ENCODE peak calls at places on chromosomes 3 and 15, in six cellular contexts. One of them, this sample, is unnamed.

GRCh38 chr3:46663611-46664135 is 29.8 kb downstream of the ALS2CL start:
- DNase-seq in tibial artery: no peak
- DNase-seq in endodermal cell: peak; percentile 77
- DNase-seq in uterus: peak; percentile 12
- DNase-seq in heart left ventricle: no peak
- DNase-seq in fibroblast of lung: peak; percentile 20
- DNase-seq in this sample: no peak

GRCh38 chr3:190988102-190988501 is 125.6 kb upstream of the GMNC start:
- DNase-seq in tibial artery: no peak
- DNase-seq in endodermal cell: no peak
- DNase-seq in uterus: no peak
- DNase-seq in heart left ventricle: no peak
- DNase-seq in fibroblast of lung: no peak
- DNase-seq in this sample: no peak

GRCh38 chr3:183295211-183295610 is 42.2 kb downstream of the B3GNT5 start:
- DNase-seq in tibial artery: no peak
- DNase-seq in endodermal cell: no peak
- DNase-seq in uterus: peak; percentile 24
- DNase-seq in heart left ventricle: peak; percentile 48
- DNase-seq in fibroblast of lung: peak; percentile 97
- DNase-seq in this sample: no peak

GRCh38 chr3:81105761-81106160 is 655.7 kb downstream of the GBE1 start:
- DNase-seq in tibial artery: no peak
- DNase-seq in endodermal cell: no peak
- DNase-seq in uterus: no peak
- DNase-seq in heart left ventricle: no peak
- DNase-seq in fibroblast of lung: no peak
- DNase-seq in this sample: no peak

GRCh38 chr3:75906555-75907112 is 121.3 kb upstream of the ZNF717 start:
- DNase-seq in tibial artery: peak; percentile 25
- DNase-seq in endodermal cell: peak; percentile 94
- DNase-seq in uterus: no peak
- DNase-seq in heart left ventricle: no peak
- DNase-seq in fibroblast of lung: peak; percentile 57
- DNase-seq in this sample: peak; percentile 90

GRCh38 chr15:79682285-79682684 is 214.5 kb downstream of the MTHFS start:
- DNase-seq in tibial artery: no peak
- DNase-seq in endodermal cell: no peak
- DNase-seq in uterus: no peak
- DNase-seq in heart left ventricle: peak; percentile 64
- DNase-seq in fibroblast of lung: peak; percentile 67
- DNase-seq in this sample: no peak

GRCh38 chr3:197394464-197395321 is 96.3 kb upstream of the DLG1 start:
- DNase-seq in tibial artery: peak; percentile 51
- DNase-seq in endodermal cell: peak; percentile 74
- DNase-seq in uterus: peak; percentile 83
- DNase-seq in heart left ventricle: peak; percentile 82
- DNase-seq in fibroblast of lung: peak; percentile 92
- DNase-seq in this sample: no peak

GRCh38 chr3:184380210-184380626 is 364 bp downstream of the CHRD start:
- DNase-seq in tibial artery: peak; percentile 74
- DNase-seq in endodermal cell: peak; percentile 88
- DNase-seq in uterus: peak; percentile 83
- DNase-seq in heart left ventricle: peak; percentile 74
- DNase-seq in fibroblast of lung: peak; percentile 31
- DNase-seq in this sample: peak; percentile 75

GRCh38 chr15:36407647-36408046 is 171.8 kb upstream of the CDIN1 start:
- DNase-seq in tibial artery: no peak
- DNase-seq in endodermal cell: no peak
- DNase-seq in uterus: no peak
- DNase-seq in heart left ventricle: no peak
- DNase-seq in fibroblast of lung: peak; percentile 37
- DNase-seq in this sample: no peak

DNA sequence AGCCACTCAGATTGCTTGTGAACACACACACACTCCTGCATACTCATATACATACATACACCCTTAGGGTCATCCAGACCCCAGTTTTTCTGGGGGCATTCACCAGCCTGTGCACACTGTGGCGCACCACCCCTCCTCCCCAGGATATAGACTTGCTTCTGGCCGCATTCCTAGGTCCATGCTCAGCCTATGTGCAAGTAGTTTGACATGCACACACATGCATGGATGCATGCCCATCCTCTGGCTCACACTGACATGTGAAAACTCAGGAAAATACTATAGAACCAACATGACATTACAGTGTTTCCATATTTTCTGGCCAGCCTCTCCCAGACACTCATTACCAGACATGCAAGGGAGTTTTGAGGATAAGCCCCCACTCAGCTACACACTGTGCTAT is 79.3 kb upstream of the POLG start:
- DNase-seq in tibial artery: no peak
- DNase-seq in endodermal cell: no peak
- DNase-seq in uterus: no peak
- DNase-seq in heart left ventricle: no peak
- DNase-seq in fibroblast of lung: no peak
- DNase-seq in this sample: no peak
- H3K27me3 ChIP-seq in tibial artery: no peaks in the 10 kb centered on the region
- H3K27me3 ChIP-seq in endodermal cell: peaks cover 99% of the 10 kb centered on the region
- H3K27me3 ChIP-seq in uterus: peaks cover 5% of the 10 kb centered on the region
- H3K27me3 ChIP-seq in heart left ventricle: peaks cover 98% of the 10 kb centered on the region
- H3K27me3 ChIP-seq in fibroblast of lung: peaks cover 71% of the 10 kb centered on the region
- H3K27me3 ChIP-seq in this sample: no peaks in the 10 kb centered on the region

GRCh38 chr3:52558436-52558835 is 22.0 kb downstream of the UQCC5 start:
- DNase-seq in tibial artery: no peak
- DNase-seq in endodermal cell: no peak
- DNase-seq in uterus: no peak
- DNase-seq in heart left ventricle: no peak
- DNase-seq in fibroblast of lung: no peak
- DNase-seq in this sample: no peak

GRCh38 chr3:52555056-52555455 is 18.7 kb downstream of the UQCC5 start:
- DNase-seq in tibial artery: no peak
- DNase-seq in endodermal cell: no peak
- DNase-seq in uterus: no peak
- DNase-seq in heart left ventricle: no peak
- DNase-seq in fibroblast of lung: no peak
- DNase-seq in this sample: no peak

GRCh38 chr3:52561028-52561749 is 24.8 kb downstream of the UQCC5 start:
- DNase-seq in tibial artery: no peak
- DNase-seq in endodermal cell: no peak
- DNase-seq in uterus: no peak
- DNase-seq in heart left ventricle: no peak
- DNase-seq in fibroblast of lung: no peak
- DNase-seq in this sample: no peak

GRCh38 chr3:52554026-52554755 is 17.8 kb downstream of the UQCC5 start:
- DNase-seq in tibial artery: no peak
- DNase-seq in endodermal cell: no peak
- DNase-seq in uterus: no peak
- DNase-seq in heart left ventricle: no peak
- DNase-seq in fibroblast of lung: no peak
- DNase-seq in this sample: no peak

GRCh38 chr3:52557011-52557410 is 20.6 kb downstream of the UQCC5 start:
- DNase-seq in tibial artery: no peak
- DNase-seq in endodermal cell: no peak
- DNase-seq in uterus: no peak
- DNase-seq in heart left ventricle: no peak
- DNase-seq in fibroblast of lung: no peak
- DNase-seq in this sample: no peak
- H3K36me3 ChIP-seq in tibial artery: peaks cover 53% of the 10 kb centered on the region
- H3K36me3 ChIP-seq in endodermal cell: peaks cover 79% of the 10 kb centered on the region
- H3K36me3 ChIP-seq in uterus: no peaks in the 10 kb centered on the region
- H3K36me3 ChIP-seq in heart left ventricle: peaks cover 91% of the 10 kb centered on the region
- H3K36me3 ChIP-seq in fibroblast of lung: peaks cover 14% of the 10 kb centered on the region
- H3K36me3 ChIP-seq in this sample: peaks cover 71% of the 10 kb centered on the region

DNA sequence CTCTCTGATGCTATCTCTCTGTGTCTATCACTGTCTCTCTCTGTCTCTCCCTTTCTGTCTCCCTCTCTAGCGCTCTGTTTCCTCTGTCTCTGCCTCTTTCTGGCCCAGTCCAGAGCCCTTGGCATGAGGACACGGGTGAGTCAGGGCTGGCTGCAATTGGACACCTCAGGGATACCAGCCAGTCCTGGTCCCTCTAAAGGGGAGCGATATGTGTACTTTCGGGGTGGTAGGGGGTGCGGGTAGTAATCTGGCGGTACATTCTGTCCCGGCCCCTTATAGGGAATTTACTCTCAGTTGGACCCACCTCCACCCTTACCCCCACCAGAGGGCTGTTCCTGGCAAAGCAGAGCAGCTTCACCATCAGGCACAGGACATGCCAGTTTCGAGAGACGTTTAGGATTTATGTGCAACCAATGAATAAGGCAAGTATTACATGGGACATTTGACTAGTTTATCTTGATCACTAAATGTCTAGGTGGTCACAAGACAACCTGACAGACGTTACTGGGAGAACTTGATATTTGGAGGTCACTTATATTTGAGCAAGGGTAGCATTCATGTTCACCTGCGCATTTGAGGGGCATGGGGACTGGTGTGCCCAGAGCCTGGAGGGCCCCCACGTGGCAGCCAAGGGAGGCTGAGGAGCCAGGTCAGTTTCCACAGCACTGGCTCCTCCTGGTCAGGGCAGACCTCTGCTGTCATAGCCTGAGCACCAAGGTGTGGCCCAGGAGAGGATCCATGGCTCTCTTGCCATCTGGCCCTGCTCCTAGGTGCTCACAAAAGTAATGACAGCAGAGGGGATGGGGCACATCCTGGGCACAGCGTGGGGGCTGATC is 256.1 kb downstream of the PLCL2 start:
- DNase-seq in tibial artery: peak; percentile 61
- DNase-seq in endodermal cell: peak; percentile 61
- DNase-seq in uterus: no peak
- DNase-seq in heart left ventricle: peak; percentile 73
- DNase-seq in fibroblast of lung: peak; percentile 9
- DNase-seq in this sample: no peak
- H3K4me3 ChIP-seq in tibial artery: no peak overlapping the region
- H3K4me3 ChIP-seq in endodermal cell: no peak overlapping the region
- H3K4me3 ChIP-seq in uterus: no peak overlapping the region
- H3K4me3 ChIP-seq in heart left ventricle: no peak overlapping the region
- H3K4me3 ChIP-seq in fibroblast of lung: no peak overlapping the region
- H3K4me3 ChIP-seq in this sample: no peak overlapping the region

DNA sequence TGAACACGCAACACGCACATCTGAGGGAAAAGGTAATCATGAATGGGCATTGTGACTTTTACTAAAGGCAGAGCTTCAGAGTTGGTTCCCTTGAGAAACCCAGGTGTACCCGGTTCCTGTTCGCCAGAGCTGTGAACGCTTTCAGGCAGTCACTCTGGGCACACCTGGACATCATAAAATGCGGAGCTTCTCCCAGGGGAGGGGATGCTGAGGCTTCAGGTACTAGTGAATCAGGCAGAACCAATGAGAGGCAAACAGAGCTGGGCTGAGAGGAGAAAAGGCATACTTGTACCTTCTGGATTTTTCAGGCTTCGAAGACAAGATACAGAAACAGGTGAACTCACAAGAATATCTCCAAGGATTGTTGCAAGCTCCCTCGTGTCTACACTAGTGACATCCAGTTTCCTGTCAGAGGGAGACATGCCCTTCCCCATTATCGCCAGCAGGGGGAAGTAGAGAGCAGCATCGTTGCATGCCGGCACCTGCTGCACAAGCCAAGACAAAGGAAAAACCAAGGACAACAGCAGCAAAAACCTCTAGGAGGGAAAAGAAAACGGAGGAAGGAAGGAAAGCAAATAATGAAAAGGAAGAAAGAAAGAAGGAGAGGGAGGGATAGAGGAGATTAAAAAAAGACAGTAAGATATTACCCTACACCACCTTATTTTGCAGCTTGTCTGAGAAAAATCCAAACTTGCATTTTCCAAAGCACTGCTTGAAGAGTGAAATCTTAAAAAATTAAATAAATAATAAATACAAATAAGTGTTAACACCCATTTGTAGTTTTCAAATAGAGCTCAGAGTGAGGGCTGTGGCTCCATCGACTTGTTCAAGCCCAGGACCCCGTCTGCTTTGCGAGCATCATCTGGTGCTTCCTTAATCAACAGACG is 2.0 kb downstream of the AHSG start:
- DNase-seq in tibial artery: peak; percentile 54
- DNase-seq in endodermal cell: peak; percentile 93
- DNase-seq in uterus: peak; percentile 59
- DNase-seq in heart left ventricle: peak; percentile 61
- DNase-seq in fibroblast of lung: peak; percentile 66
- DNase-seq in this sample: peak; percentile 68
- H3K27me3 ChIP-seq in tibial artery: no peaks in the 10 kb centered on the region
- H3K27me3 ChIP-seq in endodermal cell: peaks cover 37% of the 10 kb centered on the region
- H3K27me3 ChIP-seq in uterus: no peaks in the 10 kb centered on the region
- H3K27me3 ChIP-seq in heart left ventricle: peaks cover 19% of the 10 kb centered on the region
- H3K27me3 ChIP-seq in fibroblast of lung: peaks cover 9% of the 10 kb centered on the region
- H3K27me3 ChIP-seq in this sample: peaks cover 12% of the 10 kb centered on the region

GRCh38 chr3:143563786-143564185 is 284.5 kb downstream of the SLC9A9 start:
- DNase-seq in tibial artery: no peak
- DNase-seq in endodermal cell: no peak
- DNase-seq in uterus: no peak
- DNase-seq in heart left ventricle: no peak
- DNase-seq in fibroblast of lung: no peak
- DNase-seq in this sample: no peak
- H3K36me3 ChIP-seq in tibial artery: no peaks in the 10 kb centered on the region
- H3K36me3 ChIP-seq in endodermal cell: no peaks in the 10 kb centered on the region
- H3K36me3 ChIP-seq in uterus: no peaks in the 10 kb centered on the region
- H3K36me3 ChIP-seq in heart left ventricle: no peaks in the 10 kb centered on the region
- H3K36me3 ChIP-seq in fibroblast of lung: no peaks in the 10 kb centered on the region
- H3K36me3 ChIP-seq in this sample: no peaks in the 10 kb centered on the region

GRCh38 chr3:149638401-149639092 is 19.3 kb downstream of the WWTR1 start:
- DNase-seq in tibial artery: no peak
- DNase-seq in endodermal cell: no peak
- DNase-seq in uterus: no peak
- DNase-seq in heart left ventricle: no peak
- DNase-seq in fibroblast of lung: peak; percentile 60
- DNase-seq in this sample: no peak
- H3K4me3 ChIP-seq in tibial artery: peak overlapping the region; percentile 24
- H3K4me3 ChIP-seq in endodermal cell: no peak overlapping the region
- H3K4me3 ChIP-seq in uterus: peak overlapping the region; percentile 11
- H3K4me3 ChIP-seq in heart left ventricle: peak overlapping the region; percentile 28
- H3K4me3 ChIP-seq in fibroblast of lung: peak overlapping the region; percentile 15
- H3K4me3 ChIP-seq in this sample: no peak overlapping the region

DNA sequence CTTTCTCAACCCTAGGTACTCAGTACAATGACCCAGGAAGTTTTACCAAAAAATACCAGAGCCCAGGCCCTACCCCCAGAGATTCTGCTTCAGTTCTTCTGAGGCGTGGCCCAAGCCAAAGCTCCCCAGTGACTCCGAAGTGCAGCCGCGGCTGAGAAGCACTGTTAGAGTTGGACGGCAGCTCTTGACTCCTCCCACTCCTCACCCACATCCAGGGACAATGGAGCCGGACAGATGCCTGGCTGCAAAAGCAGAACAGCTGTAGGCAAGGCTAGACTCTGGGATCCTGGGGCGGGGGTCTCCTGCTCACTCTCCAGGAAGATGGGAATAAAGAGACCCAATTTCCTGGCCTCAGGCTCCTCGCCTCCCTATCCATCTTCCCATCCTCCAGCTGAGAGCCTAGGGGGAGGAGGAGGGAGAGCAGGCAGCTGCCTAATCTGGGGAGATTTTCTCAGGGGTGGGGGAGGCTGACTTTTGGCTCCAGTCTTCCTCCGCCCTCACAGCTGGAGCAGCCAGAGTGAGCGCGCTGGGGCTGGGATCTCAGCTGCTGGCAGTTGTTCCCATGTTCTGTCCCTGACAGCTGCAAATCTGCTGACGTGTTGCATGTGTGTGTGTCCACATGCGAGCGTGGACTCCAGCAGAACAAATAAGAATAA is 223.8 kb downstream of the OPA1 start:
- DNase-seq in tibial artery: peak; percentile 33
- DNase-seq in endodermal cell: peak; percentile 93
- DNase-seq in uterus: peak; percentile 76
- DNase-seq in heart left ventricle: peak; percentile 92
- DNase-seq in fibroblast of lung: peak; percentile 87
- DNase-seq in this sample: peak; percentile 15
- H3K27me3 ChIP-seq in tibial artery: no peaks in the 10 kb centered on the region
- H3K27me3 ChIP-seq in endodermal cell: no peaks in the 10 kb centered on the region
- H3K27me3 ChIP-seq in uterus: no peaks in the 10 kb centered on the region
- H3K27me3 ChIP-seq in heart left ventricle: no peaks in the 10 kb centered on the region
- H3K27me3 ChIP-seq in fibroblast of lung: peaks cover 17% of the 10 kb centered on the region
- H3K27me3 ChIP-seq in this sample: no peaks in the 10 kb centered on the region